ENCODE peak calls at places on chromosomes 1 and 21, in six cellular contexts. G is brain microvascular endothelial cell, K is AG04450, F is epithelial cell of esophagus, I is tibial nerve, T is fibroblast of lung. V is an unnamed sample.

GRCh38 chr1:18481190-18481920 is 625 bp downstream of the KLHDC7A start:
- DNase-seq in G (no peak), K (no peak), F (no peak), I (no peak), T (no peak), V (no peak)

GRCh38 chr1:230858236-230858820 is 10.0 kb downstream of the C1orf198 start:
- DNase-seq in G (no peak), K (no peak), F (no peak), I (no peak), T (no peak), V (no peak)

GRCh38 chr1:171742577-171742922 is 685 bp upstream of the VAMP4 start:
- DNase-seq in G (peak), K (no peak), F (peak), I (peak), T (peak), V (no peak)

GRCh38 chr1:192158181-192158580 is at the start of gene RGS18:
- DNase-seq in G (no peak), K (no peak), F (no peak), I (peak), T (no peak), V (no peak)

GRCh38 chr1:92690212-92690906 is 94.5 kb downstream of the EVI5 start:
- DNase-seq in G (no peak), K (no peak), F (no peak), I (no peak), T (no peak), V (no peak)

GRCh38 chr1:234934611-234935033 is 194.0 kb downstream of the TOMM20 start:
- DNase-seq in G (peak), K (peak), F (peak), I (no peak), T (peak), V (no peak)

GRCh38 chr1:87953732-87954344 is 625.2 kb downstream of the LMO4 start:
- DNase-seq in G (peak), K (peak), F (peak), I (peak), T (peak), V (peak)

GRCh38 chr21:35102488-35103407 is 53.6 kb upstream of the RUNX1 start:
- DNase-seq in G (peak), K (no peak), F (no peak), I (peak), T (no peak), V (no peak)

GRCh38 chr1:160997323-160998038 is 23.5 kb downstream of the F11R start:
- DNase-seq in G (peak), K (no peak), F (peak), I (peak), T (peak), V (no peak)

GRCh38 chr1:39110325-39110851 is 84.2 kb downstream of the NDUFS5 start:
- DNase-seq in G (peak), K (no peak), F (peak), I (peak), T (peak), V (peak)

GRCh38 chr1:6634278-6635052 is 9.8 kb downstream of the THAP3 start:
- DNase-seq in G (peak), K (no peak), F (peak), I (peak), T (peak), V (no peak)

GRCh38 chr1:19308509-19308907 is 3.4 kb downstream of the AKR7A2 start:
- DNase-seq in G (no peak), K (no peak), F (no peak), I (no peak), T (no peak), V (no peak)

GRCh38 chr1:208077232-208077751 is 166.4 kb upstream of the CD34 start:
- DNase-seq in G (no peak), K (no peak), F (no peak), I (no peak), T (no peak), V (no peak)

GRCh38 chr21:43290529-43291346 is 121.9 kb downstream of the CRYAA start:
- DNase-seq in G (no peak), K (no peak), F (no peak), I (no peak), T (no peak), V (no peak)

GRCh38 chr1:72892461-72892860 is 610.1 kb upstream of the NEGR1 start:
- DNase-seq in G (no peak), K (no peak), F (peak), I (no peak), T (peak), V (no peak)

GRCh38 chr1:112524251-112524650 is 15.5 kb downstream of the WNT2B start:
- DNase-seq in G (peak), K (no peak), F (no peak), I (no peak), T (peak), V (no peak)

GRCh38 chr21:37758997-37759396 is 157.3 kb downstream of the KCNJ6 start:
- DNase-seq in G (peak), K (peak), F (peak), I (no peak), T (peak), V (no peak)

GRCh38 chr1:172040466-172040865 is 199.2 kb downstream of the DNM3 start:
- DNase-seq in G (peak), K (no peak), F (peak), I (no peak), T (peak), V (peak)

GRCh38 chr1:156435551-156436318 is 64.8 kb downstream of the MEF2D start:
- DNase-seq in G (no peak), K (no peak), F (no peak), I (no peak), T (peak), V (no peak)

GRCh38 chr21:41460578-41461527 is 34.8 kb downstream of the MX1 start:
- DNase-seq in G (peak), K (peak), F (peak), I (peak), T (peak), V (peak)

GRCh38 chr1:46432781-46433327 is 38.7 kb downstream of the FAAH start:
- DNase-seq in G (no peak), K (no peak), F (no peak), I (no peak), T (no peak), V (no peak)

GRCh38 chr1:156487862-156488261 is 12.7 kb downstream of the MEF2D start:
- DNase-seq in G (no peak), K (no peak), F (peak), I (no peak), T (no peak), V (no peak)

DNA sequence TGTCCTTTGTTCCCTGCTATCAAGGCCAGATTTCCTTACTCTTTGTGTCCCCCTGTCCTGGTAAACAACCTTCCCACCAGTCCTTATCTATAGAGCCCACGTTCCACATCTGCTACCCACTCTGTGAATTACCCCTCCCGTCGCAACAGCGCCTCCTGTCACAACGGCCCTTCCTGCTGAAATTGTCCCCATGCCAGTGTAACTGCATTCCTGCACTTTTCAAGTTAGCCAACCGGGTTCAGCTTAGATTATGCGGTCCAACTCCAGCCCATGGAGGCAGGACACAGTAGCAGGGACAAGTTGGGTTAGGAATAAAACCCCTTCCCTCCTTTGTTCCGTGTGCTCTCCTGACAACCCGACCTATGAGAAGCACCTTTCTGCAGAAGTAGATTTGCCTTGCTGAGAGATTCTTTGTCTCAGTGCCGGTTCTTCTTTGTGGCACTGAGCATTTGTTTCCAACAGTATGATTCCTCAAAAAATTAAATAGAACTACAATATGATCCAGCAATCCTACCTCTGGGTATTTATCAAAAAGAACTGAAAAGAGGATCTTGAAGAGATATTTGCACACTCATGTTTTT is 180.3 kb downstream of the PTBP2 start:
- DNase-seq in G (no peak), K (no peak), F (no peak), I (no peak), T (no peak), V (no peak)
- TF ChIP-seq CTCF in G (no peak), K (no peak), F (no peak), I (no peak), T (no peak), V (no peak)

DNA sequence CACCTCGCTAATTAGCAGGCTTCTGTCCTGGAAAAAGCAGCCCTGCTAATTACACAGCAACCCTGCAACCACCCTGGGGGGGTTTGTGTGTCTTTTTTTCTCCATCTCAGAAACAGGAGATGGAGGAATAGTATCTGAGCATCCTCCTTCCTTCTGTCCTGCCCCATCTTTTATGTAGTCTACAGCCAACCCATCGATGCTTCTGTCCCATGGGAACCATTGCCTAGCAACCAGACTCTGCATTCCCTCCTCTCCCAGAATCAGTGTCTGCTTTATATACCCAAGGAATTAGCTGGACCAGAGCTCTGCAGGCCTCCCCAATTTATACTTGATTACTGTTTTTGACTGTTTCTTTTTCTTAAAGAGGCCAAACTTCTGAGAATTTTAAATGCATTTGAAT is 35.1 kb downstream of the LRRC38 start:
- DNase-seq in G (no peak), K (no peak), F (no peak), I (no peak), T (no peak), V (no peak)
- H3K4me3 ChIP-seq in G (no peak), K (no peak), F (no peak), I (no peak), T (no peak), V (no peak)

GRCh38 chr1:40859017-40859416 is 3.1 kb downstream of the CITED4 start:
- DNase-seq in G (no peak), K (no peak), F (no peak), I (no peak), T (no peak), V (no peak)

GRCh38 chr1:40861227-40862003 is 748 bp downstream of the CITED4 start:
- DNase-seq in G (no peak), K (no peak), F (peak), I (no peak), T (peak), V (no peak)

GRCh38 chr1:40866408-40866788 is 4.2 kb upstream of the CITED4 start:
- DNase-seq in G (peak), K (no peak), F (no peak), I (no peak), T (peak), V (no peak)

GRCh38 chr1:40860706-40861226 is 1.4 kb downstream of the CITED4 start:
- DNase-seq in G (no peak), K (no peak), F (no peak), I (peak), T (no peak), V (no peak)

DNA sequence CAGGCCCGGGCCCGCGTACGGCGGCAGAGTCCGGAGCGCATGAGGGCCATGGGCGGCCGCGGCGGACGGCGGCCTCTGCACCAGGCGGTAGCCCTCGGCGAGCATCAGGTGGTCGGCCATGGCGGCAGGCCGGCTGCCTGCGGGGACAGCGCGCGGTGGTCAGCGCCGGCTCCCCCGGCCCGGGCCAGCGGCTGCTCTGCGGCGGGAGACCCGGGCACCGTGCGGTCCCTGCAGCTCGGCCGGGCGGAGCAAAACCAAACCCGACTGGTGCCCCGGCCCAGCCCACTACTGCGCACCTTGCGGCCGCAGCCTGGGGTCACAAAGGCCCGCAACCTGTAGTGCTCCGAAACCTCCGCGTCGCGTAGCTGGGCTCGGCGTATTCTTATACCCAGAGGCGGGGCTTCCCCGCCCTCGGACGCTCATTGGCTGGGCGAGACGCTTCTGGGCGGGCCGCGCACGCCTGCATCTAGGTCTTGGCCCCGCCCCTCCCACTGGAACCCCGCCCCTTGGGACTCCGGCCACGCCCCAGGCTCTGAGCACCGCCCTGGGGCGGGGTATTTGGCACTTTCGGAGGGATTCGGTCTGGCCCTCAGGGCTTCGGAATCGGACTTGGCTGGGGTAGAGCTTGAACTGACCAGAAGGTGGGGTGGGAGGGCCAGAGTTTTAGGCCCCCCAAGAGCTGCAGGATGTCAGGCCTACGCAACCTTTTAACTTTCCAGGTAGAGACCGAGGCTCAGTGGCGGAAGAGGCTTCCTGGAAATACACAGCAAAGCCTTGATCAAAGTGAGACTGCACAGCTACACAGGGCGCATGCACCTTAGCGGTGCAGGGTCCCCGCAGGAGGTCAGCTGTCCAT is at the start of gene CITED4:
- DNase-seq in G (peak), K (peak), F (peak), I (peak), T (peak), V (peak)
- TF ChIP-seq CTCF in G (no peak), K (peak), F (no peak), I (no peak), T (no peak), V (no peak)

DNA sequence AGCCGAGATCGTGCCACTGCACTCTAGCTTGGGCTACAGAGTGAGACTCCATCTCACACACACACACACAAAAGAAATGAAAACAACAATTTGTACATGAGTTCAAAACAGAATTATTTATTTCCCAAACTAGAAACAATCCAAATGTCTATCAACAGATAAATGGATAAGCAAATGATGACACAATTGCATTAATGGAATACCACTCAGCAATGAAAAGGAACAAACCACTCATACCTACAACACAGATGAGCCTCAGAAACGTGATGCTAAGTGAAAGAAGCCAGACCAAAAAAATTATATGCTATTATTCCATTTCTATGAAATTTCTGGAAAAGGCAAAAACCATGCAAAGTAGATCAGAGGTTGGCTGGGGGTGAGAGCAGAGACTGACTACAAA is 2.0 kb upstream of the PGD start:
- DNase-seq in G (no peak), K (no peak), F (no peak), I (no peak), T (no peak), V (no peak)
- H3K4me3 ChIP-seq in G (no peak), K (no peak), F (no peak), I (no peak), T (no peak), V (no peak)